ENCODE peak calls at places on chromosomes 6 and 20, in five cellular contexts. F is PC-9; R is effector memory CD8-positive, alpha-beta T cell; H is mucosa of gallbladder; E is ELR. I is an unnamed sample.

GRCh38 chr20:44746367-44747165 is 901 bp downstream of the KCNK15 start:
- DNase-seq in F (no peak), E (peak), R (no peak), H (peak), I (no peak)

GRCh38 chr6:15464211-15464725 is 198.6 kb downstream of the DTNBP1 start:
- DNase-seq in H (no peak), F (no peak), E (peak), R (peak), I (peak)

GRCh38 chr6:7550433-7550801 is 8.9 kb downstream of the DSP start:
- DNase-seq in F (no peak), H (no peak), R (no peak), E (no peak), I (no peak)

GRCh38 chr6:65546894-65547293 is 160.1 kb downstream of the EYS start:
- DNase-seq in F (no peak), R (no peak), H (no peak), E (no peak), I (no peak)

GRCh38 chr6:14883921-14884320 is 361.9 kb upstream of the JARID2 start:
- DNase-seq in F (no peak), H (no peak), E (no peak), R (no peak), I (no peak)

GRCh38 chr6:9921366-9921765 is 493.5 kb downstream of the TFAP2A start:
- DNase-seq in R (no peak), H (no peak), F (no peak), E (peak), I (no peak)

GRCh38 chr6:16331328-16332174 is 93.2 kb downstream of the GMPR start:
- DNase-seq in H (peak), E (peak), R (peak), F (peak), I (peak)

GRCh38 chr20:38033330-38034107 is at the start of the genes RPRD1B and TTI1:
- DNase-seq in F (peak), H (peak), E (peak), R (peak), I (peak)

GRCh38 chr6:16630035-16630643 is 131.1 kb downstream of the ATXN1 start:
- DNase-seq in E (no peak), R (no peak), H (no peak), F (peak), I (no peak)

GRCh38 chr20:50240092-50240491 is 49.5 kb downstream of the CEBPB start:
- DNase-seq in H (no peak), F (peak), R (no peak), E (no peak), I (no peak)

GRCh38 chr6:119280586-119281163 is 68.9 kb downstream of the MAN1A1 start:
- DNase-seq in H (no peak), E (no peak), F (peak), R (no peak), I (no peak)

GRCh38 chr6:138404666-138405337 is 779 bp downstream of the HEBP2 start:
- DNase-seq in R (peak), H (no peak), F (no peak), E (peak), I (no peak)

GRCh38 chr20:15555913-15556312 is 1017.3 kb downstream of the KIF16B start:
- DNase-seq in E (no peak), H (no peak), F (no peak), R (no peak), I (no peak)

GRCh38 chr20:21102252-21102609 is 3.9 kb downstream of the LINC00237 start:
- DNase-seq in F (no peak), H (no peak), E (no peak), R (no peak), I (peak)

GRCh38 chr6:119310486-119311036 is 39.0 kb downstream of the MAN1A1 start:
- DNase-seq in R (no peak), F (no peak), E (no peak), H (no peak), I (no peak)

GRCh38 chr6:33886673-33887144 is 82.9 kb upstream of the MLN start:
- DNase-seq in H (peak), E (peak), R (no peak), F (no peak), I (no peak)

GRCh38 chr6:141218583-141218982 is 914.1 kb upstream of the GJE1 start:
- DNase-seq in F (no peak), R (no peak), E (no peak), H (no peak), I (no peak)

GRCh38 chr6:136982928-136983327 is 60.8 kb downstream of the SLC35D3 start:
- DNase-seq in F (no peak), E (no peak), R (no peak), H (no peak), I (no peak)

GRCh38 chr6:106913676-106914280 is 60.8 kb downstream of the CD24 start:
- DNase-seq in R (no peak), F (peak), H (no peak), E (peak), I (no peak)

GRCh38 chr6:167341665-167342655 is 17.1 kb downstream of the TTLL2 start:
- DNase-seq in F (no peak), R (no peak), H (no peak), E (no peak), I (no peak)

GRCh38 chr6:27862396-27863061 is 49.7 kb downstream of the OR2B2 start:
- DNase-seq in R (no peak), E (no peak), F (no peak), H (no peak), I (no peak)

GRCh38 chr6:56348578-56348977 is 101.2 kb upstream of the COL21A1 start:
- DNase-seq in E (peak), R (no peak), F (no peak), H (no peak), I (no peak)